ENCODE peak calls at places on chromosomes 4 and X, in five cellular contexts. N is H9, I is H1, D is mesenchymal stem cell, A is trophoblast cell. U is an unnamed sample.

GRCh38 chr4:80265571-80266266 is 745 bp upstream of the FGF5 start:
- DNase-seq in A (peak), I (no peak), D (peak), N (peak), U (no peak)

GRCh38 chrX:129658429-129658828 is 3.7 kb upstream of the APLN start:
- DNase-seq in N (no peak), A (no peak), D (no peak), I (no peak), U (no peak)

GRCh38 chrX:50327235-50327634 is 122.7 kb downstream of the CCNB3 start:
- DNase-seq in A (no peak), I (no peak), N (no peak), D (no peak), U (no peak)

GRCh38 chrX:7109838-7110793 is 37.4 kb upstream of the STS start:
- DNase-seq in I (no peak), N (no peak), D (no peak), A (no peak), U (no peak)

GRCh38 chr4:89800527-89801103 is 36.3 kb downstream of the SNCA start:
- DNase-seq in D (peak), I (no peak), A (no peak), N (no peak), U (no peak)

GRCh38 chr4:3269105-3269927 is 20.4 kb downstream of the MSANTD1 start:
- DNase-seq in I (no peak), N (no peak), A (no peak), D (no peak), U (no peak)

GRCh38 chrX:31588355-31588754 is 516.5 kb upstream of the FTHL17 start:
- DNase-seq in D (no peak), N (no peak), I (no peak), A (no peak), U (no peak)

GRCh38 chr4:147773261-147774184 is 41.6 kb downstream of the ARHGAP10 start:
- DNase-seq in N (no peak), I (no peak), A (no peak), D (peak), U (no peak)

GRCh38 chr4:87211249-87211952 is 9.0 kb downstream of the KLHL8 start:
- DNase-seq in N (no peak), I (no peak), A (no peak), D (no peak), U (no peak)

GRCh38 chr4:67393699-67394281 is 151.5 kb downstream of the CENPC start:
- DNase-seq in N (no peak), D (peak), A (peak), I (no peak), U (peak)

GRCh38 chr4:38311495-38311894 is 351.3 kb downstream of the PTTG2 start:
- DNase-seq in N (no peak), I (no peak), A (peak), D (no peak), U (no peak)

GRCh38 chr4:36904823-36905222 is 339.7 kb upstream of the NWD2 start:
- DNase-seq in I (no peak), A (peak), N (no peak), D (no peak), U (no peak)

GRCh38 chrX:9865804-9866471 is 79.7 kb downstream of the SHROOM2 start:
- DNase-seq in N (no peak), D (peak), A (peak), I (no peak), U (no peak)

GRCh38 chr4:1763550-1764080 is 29.5 kb upstream of the FGFR3 start:
- DNase-seq in D (peak), A (peak), N (no peak), I (no peak), U (no peak)

GRCh38 chrX:134548844-134549205 is 88.9 kb downstream of the HPRT1 start:
- DNase-seq in D (no peak), N (no peak), A (no peak), I (no peak), U (no peak)

GRCh38 chr4:60934896-60935295 is 265.2 kb upstream of the ADGRL3 start:
- DNase-seq in D (no peak), A (peak), N (no peak), I (no peak), U (no peak)

GRCh38 chr4:167114416-167114971 is 119.8 kb downstream of the SPOCK3 start:
- DNase-seq in D (no peak), I (no peak), N (no peak), A (no peak), U (no peak)

GRCh38 chr4:68904786-68905185 is 46.8 kb downstream of the UGT2A3 start:
- DNase-seq in D (no peak), N (peak), I (no peak), A (no peak), U (no peak)

GRCh38 chr4:187085339-187085738 is 361.7 kb upstream of the FAT1 start:
- DNase-seq in I (no peak), D (no peak), N (no peak), A (no peak), U (no peak)
- H2BK12ac ChIP-seq in I (no peak), D (no peak), N (no peak), A (no peak), U (no peak)

DNA sequence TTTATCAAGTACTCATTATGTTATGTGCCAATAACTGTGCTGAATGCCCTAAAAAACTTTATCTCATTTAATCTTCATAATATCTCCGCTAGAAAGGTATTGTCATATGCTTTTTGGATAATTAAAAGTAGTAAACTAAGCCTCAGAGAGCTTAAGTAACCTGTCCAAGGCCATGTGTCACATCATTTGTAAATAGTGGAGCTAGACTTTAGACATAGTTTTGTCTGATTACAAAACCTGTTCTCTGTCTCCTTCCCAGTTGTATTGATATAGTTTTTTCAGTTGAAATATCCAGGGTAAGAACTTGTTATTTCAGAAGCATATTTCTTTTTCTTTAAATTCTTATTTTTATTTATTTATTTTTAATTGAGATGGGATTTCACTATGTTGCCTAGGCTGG is 66.7 kb downstream of the TENM3 start:
- DNase-seq in N (no peak), D (no peak), I (no peak), A (peak), U (no peak)
- H2BK12ac ChIP-seq in N (no peak), D (no peak), I (no peak), A (no peak), U (no peak)

DNA sequence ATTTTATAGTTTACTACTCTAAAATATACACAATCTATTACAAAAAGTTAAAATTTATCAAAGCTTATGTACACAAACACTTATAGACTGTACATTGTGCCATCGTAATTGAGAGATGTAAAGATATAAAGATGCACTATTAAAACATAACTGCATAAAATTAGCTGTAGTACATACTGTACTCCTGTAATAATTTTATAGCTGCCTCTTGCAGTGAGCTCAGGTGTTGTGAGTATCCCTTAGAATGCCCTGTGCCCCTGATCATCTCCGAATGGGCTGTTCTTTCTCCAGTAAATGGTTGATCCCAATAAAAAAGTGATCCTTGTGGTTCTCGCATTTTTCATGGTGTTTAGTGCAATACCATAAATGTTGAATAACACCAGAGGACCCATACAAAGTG is 101.2 kb downstream of the TMEM164 start:
- DNase-seq in D (no peak), N (no peak), I (no peak), A (no peak), U (no peak)
- H2BK12ac ChIP-seq in D (no peak), N (no peak), I (no peak), A (no peak), U (no peak)

DNA sequence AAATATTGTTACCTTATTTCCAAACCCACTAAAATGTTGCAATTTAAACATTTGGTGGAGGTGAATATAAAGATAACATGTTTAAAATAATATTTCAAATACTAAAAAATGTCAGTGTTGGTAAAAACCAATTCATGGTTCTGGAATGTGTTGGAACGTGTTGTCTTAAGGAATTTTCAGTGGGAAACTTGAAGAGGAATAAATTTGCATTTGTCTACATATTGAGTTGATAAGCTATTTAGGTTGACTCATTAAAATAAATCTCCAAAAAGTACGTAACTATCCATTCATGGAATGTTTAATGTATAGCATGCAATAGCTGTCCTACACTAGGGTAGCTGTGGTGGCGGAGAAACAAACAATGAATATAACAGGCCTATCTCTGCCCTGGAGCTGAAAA is 20.2 kb downstream of the SHISA3 start:
- DNase-seq in N (no peak), A (no peak), I (no peak), D (no peak), U (no peak)
- H2BK12ac ChIP-seq in N (no peak), A (no peak), I (no peak), D (no peak), U (no peak)

GRCh38 chr4:184896868-184897715 is 71.3 kb upstream of the ACSL1 start:
- DNase-seq in I (no peak), D (no peak), A (peak), N (no peak), U (no peak)
- H2BK12ac ChIP-seq in I (no peak), D (no peak), A (no peak), N (no peak), U (no peak)

GRCh38 chr4:4532371-4532770 is 9.5 kb downstream of the STX18 start:
- DNase-seq in I (no peak), A (no peak), N (no peak), D (no peak), U (no peak)
- H2BK12ac ChIP-seq in I (no peak), A (no peak), N (no peak), D (no peak), U (no peak)

GRCh38 chrX:149871940-149872339 is 9.0 kb upstream of the MAGEA8 start:
- DNase-seq in I (no peak), A (peak), D (peak), N (peak), U (no peak)
- H2BK12ac ChIP-seq in I (no peak), A (no peak), D (no peak), N (no peak), U (no peak)

DNA sequence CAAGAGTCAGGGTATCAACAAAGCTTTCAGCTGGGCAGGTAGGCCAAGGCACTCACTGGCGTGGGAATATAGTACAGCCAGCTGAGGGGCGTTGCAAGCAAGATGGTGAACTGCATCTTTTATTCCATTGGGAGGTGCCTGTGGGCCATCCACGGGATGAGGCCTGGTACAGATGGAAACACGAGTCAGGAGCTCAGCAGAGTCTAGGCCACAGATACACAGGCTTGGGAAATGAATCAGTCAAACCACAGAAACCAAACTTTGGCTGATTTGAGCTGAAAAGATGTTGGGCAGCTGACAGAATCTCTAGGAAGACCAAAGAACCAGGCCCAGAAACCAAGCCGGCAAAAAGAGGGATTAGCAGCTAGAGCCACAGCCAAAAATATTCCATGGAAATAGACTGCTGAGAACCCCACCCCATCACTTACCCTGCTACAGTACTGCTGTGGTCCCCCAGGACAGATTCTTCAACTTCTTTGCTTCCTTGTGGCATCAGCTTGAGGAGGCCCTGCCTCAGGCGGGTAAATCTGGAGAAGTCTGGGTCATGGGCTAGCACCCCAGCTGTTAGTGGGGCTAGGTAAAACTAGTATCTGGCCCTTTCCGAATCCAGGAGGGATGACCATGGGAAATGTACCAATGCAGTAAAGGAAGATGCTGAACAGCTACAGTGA is 75.4 kb downstream of the TMEM131L start:
- DNase-seq in A (no peak), N (no peak), D (peak), I (no peak), U (no peak)
- H2BK12ac ChIP-seq in A (no peak), N (no peak), D (no peak), I (no peak), U (no peak)

GRCh38 chr4:177717407-177717806 is 275.2 kb upstream of the AGA start:
- DNase-seq in N (no peak), I (no peak), A (no peak), D (no peak), U (no peak)
- H2BK12ac ChIP-seq in N (no peak), I (no peak), A (no peak), D (no peak), U (no peak)